ENCODE peak calls at places on chromosomes 1 and 21, in ten cellular contexts. T, V, G, K, M, U, I, Y, X and F are unnamed samples.

GRCh38 chr1:233269656-233270055 is 25.9 kb downstream of the PCNX2 start:
- DNase-seq in U (no peak), I (no peak), T (peak; percentile 15), G (no peak), K (no peak), M (no peak), X (no peak), Y (no peak), V (no peak), F (no peak)

GRCh38 chr1:241482761-241483250 is 36.7 kb downstream of the FH start:
- DNase-seq in I (no peak), K (peak; percentile 42), G (no peak), X (no peak), T (peak; percentile 79), M (no peak), Y (peak; percentile 73), U (no peak), V (no peak), F (no peak)

GRCh38 chr1:218983848-218984247 is 189.8 kb upstream of the LYPLAL1 start:
- DNase-seq in X (no peak), Y (no peak), U (no peak), I (no peak), M (no peak), K (no peak), G (no peak), T (no peak), V (no peak), F (no peak)

GRCh38 chr1:48870596-48870995 is 93.9 kb upstream of the BEND5 start:
- DNase-seq in I (no peak), X (no peak), G (no peak), K (no peak), T (no peak), Y (no peak), V (no peak), M (no peak), U (no peak), F (no peak)

GRCh38 chr1:117650840-117651568 is 45.2 kb downstream of the TENT5C start:
- DNase-seq in I (no peak), T (no peak), V (no peak), G (no peak), K (no peak), X (no peak), M (no peak), U (no peak), Y (no peak), F (no peak)

GRCh38 chr1:119453021-119453420 is 38.1 kb downstream of the HSD3B2 start:
- DNase-seq in X (no peak), T (peak; percentile 52), G (peak; percentile 23), I (no peak), Y (peak; percentile 24), V (no peak), K (peak; percentile 75), M (no peak), U (no peak), F (no peak)

GRCh38 chr1:147820898-147821297 is 60.5 kb upstream of the GJA5 start:
- DNase-seq in Y (no peak), G (no peak), V (no peak), X (no peak), K (no peak), I (no peak), U (no peak), M (no peak), T (no peak), F (no peak)

GRCh38 chr1:153941826-153942725 is 4.4 kb downstream of the DENND4B start:
- DNase-seq in I (no peak), K (no peak), M (no peak), Y (no peak), T (no peak), U (no peak), X (no peak), V (no peak), G (no peak), F (no peak)

GRCh38 chr1:23591460-23592208 is 32.3 kb upstream of the ID3 start:
- DNase-seq in U (no peak), V (no peak), Y (no peak), T (no peak), M (no peak), X (no peak), G (peak; percentile 26), I (no peak), K (no peak), F (no peak)

GRCh38 chr1:173663159-173663558 is 6.5 kb downstream of the ANKRD45 start:
- DNase-seq in X (no peak), M (no peak), U (no peak), Y (no peak), T (no peak), G (no peak), I (no peak), V (no peak), K (no peak), F (no peak)

GRCh38 chr1:215083408-215083961 is 948 bp downstream of the KCNK2 start:
- DNase-seq in X (no peak), V (no peak), Y (peak; percentile 53), G (peak; percentile 15), U (no peak), K (peak; percentile 34), I (no peak), M (no peak), T (peak; percentile 43), F (no peak)

GRCh38 chr21:34887729-34888568 is 161.2 kb downstream of the RUNX1 start:
- DNase-seq in K (peak; percentile 91), V (no peak), G (peak; percentile 87), U (peak; percentile 81), X (peak; percentile 55), T (peak; percentile 97), Y (peak; percentile 88), M (peak; percentile 88), I (peak; percentile 58), F (peak; percentile 87)

GRCh38 chr1:234875953-234876814 is 252.5 kb downstream of the TOMM20 start:
- DNase-seq in V (no peak), I (no peak), G (no peak), U (no peak), Y (no peak), X (no peak), K (no peak), M (no peak), T (no peak), F (no peak)

GRCh38 chr1:113812661-113813135 is 422 bp upstream of the RSBN1 start:
- DNase-seq in Y (no peak), X (peak; percentile 27), M (no peak), T (no peak), K (no peak), V (peak; percentile 12), G (no peak), U (peak; percentile 6), I (no peak), F (no peak)

GRCh38 chr1:153612755-153613331 is at the start of gene S100A16:
- DNase-seq in M (no peak), G (peak; percentile 73), T (peak; percentile 62), U (no peak), Y (no peak), X (peak; percentile 81), I (no peak), K (peak; percentile 62), V (peak; percentile 17), F (no peak)

GRCh38 chr1:1510912-1511532 is 940 bp upstream of the ATAD3A start:
- DNase-seq in I (no peak), U (no peak), V (no peak), M (no peak), Y (no peak), X (no peak), G (no peak), K (no peak), T (no peak), F (no peak)

GRCh38 chr1:53550201-53550741 is 91.1 kb downstream of the DMRTB1 start:
- DNase-seq in X (peak; percentile 34), K (peak; percentile 36), M (no peak), U (no peak), I (no peak), V (no peak), G (peak; percentile 8), T (no peak), Y (no peak), F (no peak)

GRCh38 chr1:212512731-212513559 is 80.2 kb downstream of the NENF start:
- DNase-seq in M (no peak), X (no peak), K (no peak), G (no peak), U (no peak), I (no peak), Y (peak; percentile 49), V (no peak), T (peak; percentile 33), F (no peak)